ENCODE peak calls at places on chromosomes 11 and 22, in six cellular contexts. One of them, this sample, is unnamed.
A peak's percentile ranks its signal among the peaks of the same experiment; 100 is the strongest.

GRCh38 chr11:101180481-101180880 is 50.9 kb upstream of the PGR start:
- DNase-seq in heart left ventricle: no peak
- DNase-seq in A549: no peak
- DNase-seq in endothelial cell of umbilical vein: no peak
- DNase-seq in body of pancreas: no peak
- DNase-seq in breast epithelium: no peak
- DNase-seq in this sample: no peak

GRCh38 chr22:36067237-36067558 is 38.6 kb upstream of the RBFOX2 start:
- DNase-seq in heart left ventricle: no peak
- DNase-seq in A549: no peak
- DNase-seq in breast epithelium: no peak
- DNase-seq in endothelial cell of umbilical vein: no peak
- DNase-seq in body of pancreas: no peak
- DNase-seq in this sample: no peak

GRCh38 chr22:24761888-24762675 is 12.4 kb downstream of the PIWIL3 start:
- DNase-seq in A549: no peak
- DNase-seq in endothelial cell of umbilical vein: peak; percentile 68
- DNase-seq in heart left ventricle: no peak
- DNase-seq in breast epithelium: no peak
- DNase-seq in body of pancreas: no peak
- DNase-seq in this sample: no peak

GRCh38 chr11:2376751-2377451 is at the start of gene CD81:
- DNase-seq in endothelial cell of umbilical vein: no peak
- DNase-seq in heart left ventricle: peak; percentile 67
- DNase-seq in A549: peak; percentile 41
- DNase-seq in body of pancreas: no peak
- DNase-seq in breast epithelium: no peak
- DNase-seq in this sample: no peak

GRCh38 chr11:106105986-106106385 is 28.5 kb downstream of the AASDHPPT start:
- DNase-seq in A549: no peak
- DNase-seq in heart left ventricle: no peak
- DNase-seq in body of pancreas: no peak
- DNase-seq in endothelial cell of umbilical vein: no peak
- DNase-seq in breast epithelium: no peak
- DNase-seq in this sample: no peak

GRCh38 chr11:95461858-95462257 is 230.9 kb upstream of the SESN3 start:
- DNase-seq in heart left ventricle: no peak
- DNase-seq in A549: no peak
- DNase-seq in endothelial cell of umbilical vein: no peak
- DNase-seq in breast epithelium: no peak
- DNase-seq in body of pancreas: no peak
- DNase-seq in this sample: no peak

GRCh38 chr11:73281201-73281741 is 9.1 kb downstream of the P2RY6 start:
- DNase-seq in endothelial cell of umbilical vein: no peak
- DNase-seq in breast epithelium: no peak
- DNase-seq in body of pancreas: peak; percentile 43
- DNase-seq in heart left ventricle: peak; percentile 60
- DNase-seq in A549: no peak
- DNase-seq in this sample: no peak

GRCh38 chr22:32410459-32410858 is 1.6 kb downstream of the RTCB start:
- DNase-seq in endothelial cell of umbilical vein: no peak
- DNase-seq in heart left ventricle: no peak
- DNase-seq in breast epithelium: no peak
- DNase-seq in A549: no peak
- DNase-seq in body of pancreas: no peak
- DNase-seq in this sample: no peak

GRCh38 chr22:43234299-43234988 is 47.5 kb upstream of the TTLL12 start:
- DNase-seq in endothelial cell of umbilical vein: no peak
- DNase-seq in breast epithelium: no peak
- DNase-seq in body of pancreas: no peak
- DNase-seq in heart left ventricle: no peak
- DNase-seq in A549: no peak
- DNase-seq in this sample: no peak

GRCh38 chr11:18775492-18776292 is 15.9 kb downstream of the PTPN5 start:
- DNase-seq in A549: peak; percentile 76
- DNase-seq in breast epithelium: peak; percentile 67
- DNase-seq in heart left ventricle: peak; percentile 55
- DNase-seq in endothelial cell of umbilical vein: peak; percentile 41
- DNase-seq in body of pancreas: peak; percentile 79
- DNase-seq in this sample: no peak

GRCh38 chr11:69284081-69284511 is 9.9 kb upstream of the MYEOV start:
- DNase-seq in body of pancreas: no peak
- DNase-seq in heart left ventricle: no peak
- DNase-seq in A549: no peak
- DNase-seq in breast epithelium: no peak
- DNase-seq in endothelial cell of umbilical vein: no peak
- DNase-seq in this sample: no peak

GRCh38 chr11:8261316-8261715 is 2.4 kb downstream of the LMO1 start:
- DNase-seq in endothelial cell of umbilical vein: no peak
- DNase-seq in heart left ventricle: no peak
- DNase-seq in A549: no peak
- DNase-seq in body of pancreas: no peak
- DNase-seq in breast epithelium: no peak
- DNase-seq in this sample: no peak

GRCh38 chr11:69515271-69516245 is 34.1 kb downstream of the LINC01488 start:
- DNase-seq in endothelial cell of umbilical vein: no peak
- DNase-seq in body of pancreas: no peak
- DNase-seq in breast epithelium: no peak
- DNase-seq in A549: no peak
- DNase-seq in heart left ventricle: no peak
- DNase-seq in this sample: no peak

GRCh38 chr11:64057890-64058289 is 22.2 kb downstream of the FLRT1 start:
- DNase-seq in breast epithelium: no peak
- DNase-seq in endothelial cell of umbilical vein: no peak
- DNase-seq in body of pancreas: no peak
- DNase-seq in A549: no peak
- DNase-seq in heart left ventricle: no peak
- DNase-seq in this sample: no peak

GRCh38 chr22:44462246-44463015 is 35.6 kb downstream of the RTL6 start:
- DNase-seq in body of pancreas: no peak
- DNase-seq in endothelial cell of umbilical vein: no peak
- DNase-seq in breast epithelium: no peak
- DNase-seq in A549: no peak
- DNase-seq in heart left ventricle: no peak
- DNase-seq in this sample: no peak

DNA sequence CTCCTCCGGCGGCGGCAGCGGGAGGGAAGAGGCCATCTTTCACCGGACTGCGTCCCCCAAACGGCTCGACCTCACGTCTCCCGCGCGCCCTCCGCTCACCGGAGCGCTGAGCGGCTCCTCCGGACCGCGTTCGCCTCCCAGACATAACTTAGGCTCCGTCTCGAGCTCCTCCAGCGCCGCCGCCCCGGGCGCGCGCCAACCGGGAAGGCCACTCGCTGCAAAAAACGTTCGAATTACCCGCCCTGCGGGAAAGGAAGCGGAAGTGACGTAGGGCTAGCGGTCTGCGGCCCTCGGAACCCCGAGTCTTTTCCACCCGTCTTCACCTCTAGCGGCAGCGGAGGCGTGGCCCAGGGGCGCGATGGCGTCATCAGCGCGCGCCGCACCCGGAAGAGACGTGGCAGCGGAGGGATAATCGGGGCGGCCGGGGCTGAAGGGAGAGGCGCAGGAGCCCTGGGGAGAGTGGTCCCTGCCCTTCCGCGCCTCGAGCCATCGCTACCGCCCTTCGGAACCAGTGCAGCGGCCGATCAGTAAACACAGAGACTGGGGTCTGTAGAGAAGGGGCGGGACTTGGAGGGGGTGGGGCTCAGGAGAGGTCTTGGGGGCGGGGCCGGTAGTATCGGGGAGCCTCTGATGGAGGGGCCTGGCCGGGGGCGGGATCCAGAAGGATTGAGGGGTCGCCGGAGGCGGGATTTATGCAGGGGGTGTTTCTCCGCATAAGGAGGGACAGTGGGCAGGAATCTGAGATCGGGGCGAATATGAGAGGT is at the start of the genes CDCA5 and ZFPL1:
- DNase-seq in A549: peak; percentile 96
- DNase-seq in endothelial cell of umbilical vein: peak; percentile 96
- DNase-seq in breast epithelium: peak; percentile 95
- DNase-seq in heart left ventricle: peak; percentile 96
- DNase-seq in body of pancreas: peak; percentile 97
- DNase-seq in this sample: peak; percentile 63
- TF ChIP-seq POLR2A in A549: peak; percentile 56
- TF ChIP-seq POLR2A in endothelial cell of umbilical vein: no peak
- TF ChIP-seq POLR2A in breast epithelium: peak; percentile 66
- TF ChIP-seq POLR2A in heart left ventricle: no peak
- TF ChIP-seq POLR2A in body of pancreas: peak; percentile 83
- TF ChIP-seq POLR2A in this sample: peak; percentile 65

GRCh38 chr11:118522571-118523072 is 4.7 kb upstream of the TTC36 start:
- DNase-seq in breast epithelium: no peak
- DNase-seq in endothelial cell of umbilical vein: peak; percentile 28
- DNase-seq in A549: peak; percentile 42
- DNase-seq in body of pancreas: peak; percentile 39
- DNase-seq in heart left ventricle: no peak
- DNase-seq in this sample: no peak
- H3K27ac ChIP-seq in breast epithelium: peak overlapping the region; percentile 55
- H3K27ac ChIP-seq in endothelial cell of umbilical vein: no peak overlapping the region
- H3K27ac ChIP-seq in A549: no peak overlapping the region
- H3K27ac ChIP-seq in body of pancreas: no peak overlapping the region
- H3K27ac ChIP-seq in heart left ventricle: no peak overlapping the region
- H3K27ac ChIP-seq in this sample: no peak overlapping the region

GRCh38 chr22:30246962-30247376 is 410 bp upstream of the LIF start:
- DNase-seq in heart left ventricle: no peak
- DNase-seq in A549: no peak
- DNase-seq in body of pancreas: no peak
- DNase-seq in endothelial cell of umbilical vein: no peak
- DNase-seq in breast epithelium: no peak
- DNase-seq in this sample: no peak

GRCh38 chr22:30245181-30245984 is 1.2 kb downstream of the LIF start:
- DNase-seq in endothelial cell of umbilical vein: no peak
- DNase-seq in A549: no peak
- DNase-seq in body of pancreas: no peak
- DNase-seq in breast epithelium: no peak
- DNase-seq in heart left ventricle: no peak
- DNase-seq in this sample: no peak

GRCh38 chr22:30247974-30248373 is 1.4 kb upstream of the LIF start:
- DNase-seq in body of pancreas: no peak
- DNase-seq in endothelial cell of umbilical vein: no peak
- DNase-seq in heart left ventricle: no peak
- DNase-seq in A549: no peak
- DNase-seq in breast epithelium: no peak
- DNase-seq in this sample: no peak

GRCh38 chr22:30247561-30247960 is 1.0 kb upstream of the LIF start:
- DNase-seq in body of pancreas: no peak
- DNase-seq in A549: no peak
- DNase-seq in endothelial cell of umbilical vein: no peak
- DNase-seq in breast epithelium: no peak
- DNase-seq in heart left ventricle: no peak
- DNase-seq in this sample: no peak

GRCh38 chr22:30245985-30246901 is at the start of gene LIF:
- DNase-seq in endothelial cell of umbilical vein: peak; percentile 19
- DNase-seq in breast epithelium: no peak
- DNase-seq in body of pancreas: no peak
- DNase-seq in A549: no peak
- DNase-seq in heart left ventricle: no peak
- DNase-seq in this sample: no peak
- TF ChIP-seq POLR2A in endothelial cell of umbilical vein: no peak
- TF ChIP-seq POLR2A in breast epithelium: no peak
- TF ChIP-seq POLR2A in body of pancreas: no peak
- TF ChIP-seq POLR2A in A549: no peak
- TF ChIP-seq POLR2A in heart left ventricle: no peak
- TF ChIP-seq POLR2A in this sample: no peak

GRCh38 chr11:46048198-46048597 is 73.1 kb downstream of the PHF21A start:
- DNase-seq in A549: no peak
- DNase-seq in body of pancreas: no peak
- DNase-seq in heart left ventricle: no peak
- DNase-seq in endothelial cell of umbilical vein: no peak
- DNase-seq in breast epithelium: no peak
- DNase-seq in this sample: no peak

GRCh38 chr11:46050652-46051051 is 70.6 kb downstream of the PHF21A start:
- DNase-seq in breast epithelium: no peak
- DNase-seq in A549: no peak
- DNase-seq in endothelial cell of umbilical vein: no peak
- DNase-seq in body of pancreas: no peak
- DNase-seq in heart left ventricle: no peak
- DNase-seq in this sample: no peak

GRCh38 chr11:46051102-46051501 is 70.2 kb downstream of the PHF21A start:
- DNase-seq in A549: no peak
- DNase-seq in heart left ventricle: no peak
- DNase-seq in body of pancreas: no peak
- DNase-seq in endothelial cell of umbilical vein: no peak
- DNase-seq in breast epithelium: no peak
- DNase-seq in this sample: no peak

GRCh38 chr11:46050065-46050464 is 71.2 kb downstream of the PHF21A start:
- DNase-seq in breast epithelium: no peak
- DNase-seq in heart left ventricle: no peak
- DNase-seq in endothelial cell of umbilical vein: no peak
- DNase-seq in body of pancreas: peak; percentile 30
- DNase-seq in A549: no peak
- DNase-seq in this sample: no peak

GRCh38 chr11:46049325-46049860 is 71.9 kb downstream of the PHF21A start:
- DNase-seq in breast epithelium: no peak
- DNase-seq in heart left ventricle: no peak
- DNase-seq in body of pancreas: no peak
- DNase-seq in endothelial cell of umbilical vein: no peak
- DNase-seq in A549: no peak
- DNase-seq in this sample: no peak
- H3K27ac ChIP-seq in breast epithelium: no peak overlapping the region
- H3K27ac ChIP-seq in heart left ventricle: no peak overlapping the region
- H3K27ac ChIP-seq in body of pancreas: no peak overlapping the region
- H3K27ac ChIP-seq in endothelial cell of umbilical vein: no peak overlapping the region
- H3K27ac ChIP-seq in A549: no peak overlapping the region
- H3K27ac ChIP-seq in this sample: no peak overlapping the region

GRCh38 chr11:111735262-111736116 is 30.7 kb downstream of the PPP2R1B start:
- DNase-seq in heart left ventricle: peak; percentile 84
- DNase-seq in A549: peak; percentile 56
- DNase-seq in body of pancreas: peak; percentile 74
- DNase-seq in breast epithelium: peak; percentile 71
- DNase-seq in endothelial cell of umbilical vein: peak; percentile 98
- DNase-seq in this sample: no peak
- TF ChIP-seq POLR2A in heart left ventricle: no peak
- TF ChIP-seq POLR2A in A549: no peak
- TF ChIP-seq POLR2A in body of pancreas: no peak
- TF ChIP-seq POLR2A in breast epithelium: peak; percentile 0
- TF ChIP-seq POLR2A in endothelial cell of umbilical vein: peak; percentile 67
- TF ChIP-seq POLR2A in this sample: no peak

GRCh38 chr11:116078101-116078561 is 573.9 kb upstream of the CADM1 start:
- DNase-seq in endothelial cell of umbilical vein: no peak
- DNase-seq in body of pancreas: no peak
- DNase-seq in breast epithelium: no peak
- DNase-seq in A549: no peak
- DNase-seq in heart left ventricle: no peak
- DNase-seq in this sample: no peak

GRCh38 chr11:116082256-116082655 is 578.0 kb upstream of the CADM1 start:
- DNase-seq in heart left ventricle: no peak
- DNase-seq in breast epithelium: no peak
- DNase-seq in endothelial cell of umbilical vein: no peak
- DNase-seq in body of pancreas: no peak
- DNase-seq in A549: no peak
- DNase-seq in this sample: no peak

GRCh38 chr11:116084511-116084910 is 580.3 kb upstream of the CADM1 start:
- DNase-seq in A549: no peak
- DNase-seq in endothelial cell of umbilical vein: no peak
- DNase-seq in body of pancreas: no peak
- DNase-seq in breast epithelium: no peak
- DNase-seq in heart left ventricle: no peak
- DNase-seq in this sample: no peak

GRCh38 chr11:116077092-116077491 is 572.9 kb upstream of the CADM1 start:
- DNase-seq in A549: no peak
- DNase-seq in heart left ventricle: no peak
- DNase-seq in endothelial cell of umbilical vein: no peak
- DNase-seq in body of pancreas: no peak
- DNase-seq in breast epithelium: no peak
- DNase-seq in this sample: no peak

GRCh38 chr11:116079580-116079979 is 575.4 kb upstream of the CADM1 start:
- DNase-seq in A549: no peak
- DNase-seq in body of pancreas: no peak
- DNase-seq in heart left ventricle: no peak
- DNase-seq in endothelial cell of umbilical vein: no peak
- DNase-seq in breast epithelium: no peak
- DNase-seq in this sample: no peak
- H3K27ac ChIP-seq in A549: no peak overlapping the region
- H3K27ac ChIP-seq in body of pancreas: no peak overlapping the region
- H3K27ac ChIP-seq in heart left ventricle: no peak overlapping the region
- H3K27ac ChIP-seq in endothelial cell of umbilical vein: no peak overlapping the region
- H3K27ac ChIP-seq in breast epithelium: no peak overlapping the region
- H3K27ac ChIP-seq in this sample: no peak overlapping the region